ENCODE peak calls at places on chromosome 5, in seven cellular contexts. O is neural progenitor cell; T is heart right ventricle; Q is Peyer's patch; N is CD8-positive, alpha-beta T cell; S is transverse colon; E is spleen. M is an unnamed sample.
A peak's percentile ranks its signal among the peaks of the same experiment; 100 is the strongest.

GRCh38 chr5:153792305-153792704 is 246.4 kb downstream of the FAM114A2 start:
- DNase-seq in O (no peak), T (no peak), Q (no peak), N (no peak), S (no peak), E (no peak), M (no peak)

GRCh38 chr5:16544607-16545374 is 72.0 kb downstream of the RETREG1 start:
- DNase-seq in O (no peak), T (no peak), Q (no peak), N (no peak), S (no peak), E (no peak), M (no peak)

GRCh38 chr5:39376293-39376714 is 12.0 kb upstream of the C9 start:
- DNase-seq in O (peak; percentile 72), T (no peak), Q (no peak), N (no peak), S (peak; percentile 27), E (no peak), M (no peak)

GRCh38 chr5:135075621-135076585 is 41.9 kb upstream of the PITX1 start:
- DNase-seq in O (no peak), T (no peak), Q (peak; percentile 31), N (no peak), S (no peak), E (peak; percentile 32), M (peak; percentile 51)

GRCh38 chr5:138351056-138351455 is 1.4 kb upstream of the KDM3B start:
- DNase-seq in O (no peak), T (no peak), Q (no peak), N (no peak), S (no peak), E (no peak), M (no peak)

GRCh38 chr5:38595149-38595725 is 38.8 kb upstream of the LIFR start:
- DNase-seq in O (peak; percentile 3), T (no peak), Q (no peak), N (no peak), S (no peak), E (peak; percentile 58), M (no peak)

GRCh38 chr5:39224196-39224754 is 4.9 kb upstream of the FYB1 start:
- DNase-seq in O (peak; percentile 33), T (no peak), Q (peak; percentile 51), N (no peak), S (peak; percentile 82), E (no peak), M (peak; percentile 80)

GRCh38 chr5:83608122-83608521 is 112.5 kb downstream of the HAPLN1 start:
- DNase-seq in O (peak; percentile 76), T (no peak), Q (no peak), N (no peak), S (peak; percentile 7), E (no peak), M (no peak)

GRCh38 chr5:180126716-180127681 is 55.4 kb upstream of the RNF130 start:
- DNase-seq in O (peak; percentile 59), T (peak; percentile 42), Q (peak; percentile 56), N (peak; percentile 28), S (no peak), E (peak; percentile 85), M (no peak)

GRCh38 chr5:4229866-4230265 is 634.2 kb downstream of the IRX1 start:
- DNase-seq in O (no peak), T (no peak), Q (no peak), N (no peak), S (no peak), E (no peak), M (no peak)

GRCh38 chr5:138032028-138032571 is 779 bp downstream of the FAM13B start:
- DNase-seq in O (no peak), T (peak; percentile 73), Q (no peak), N (peak; percentile 54), S (peak; percentile 68), E (peak; percentile 93), M (peak; percentile 69)

GRCh38 chr5:11182441-11183080 is 421.5 kb upstream of the DAP start:
- DNase-seq in O (peak; percentile 62), T (no peak), Q (no peak), N (no peak), S (no peak), E (no peak), M (no peak)

GRCh38 chr5:57499262-57500050 is 16.8 kb upstream of the ACTBL2 start:
- DNase-seq in O (peak; percentile 70), T (no peak), Q (no peak), N (no peak), S (no peak), E (no peak), M (no peak)

GRCh38 chr5:139262414-139263139 is 31.0 kb upstream of the MATR3 start:
- DNase-seq in O (peak; percentile 92), T (peak; percentile 85), Q (peak; percentile 78), N (peak; percentile 65), S (peak; percentile 83), E (peak; percentile 87), M (peak; percentile 81)

GRCh38 chr5:31066655-31067328 is 126.7 kb upstream of the CDH6 start:
- DNase-seq in O (no peak), T (no peak), Q (no peak), N (no peak), S (no peak), E (no peak), M (no peak)

GRCh38 chr5:128637031-128637430 is 99.0 kb upstream of the FBN2 start:
- DNase-seq in O (no peak), T (no peak), Q (no peak), N (no peak), S (no peak), E (no peak), M (no peak)

GRCh38 chr5:170287532-170287931 is 10.0 kb downstream of the LCP2 start:
- DNase-seq in O (no peak), T (no peak), Q (no peak), N (no peak), S (peak; percentile 51), E (no peak), M (no peak)

GRCh38 chr5:116574682-116575634 is at the start of gene SEMA6A:
- DNase-seq in O (peak; percentile 97), T (peak; percentile 93), Q (peak; percentile 96), N (no peak), S (peak; percentile 96), E (peak; percentile 93), M (peak; percentile 74)

GRCh38 chr5:153222956-153223355 is 267.5 kb upstream of the GRIA1 start:
- DNase-seq in O (no peak), T (no peak), Q (no peak), N (no peak), S (no peak), E (no peak), M (no peak)

GRCh38 chr5:124065508-124065907 is 553.5 kb downstream of the CSNK1G3 start:
- DNase-seq in O (no peak), T (no peak), Q (no peak), N (no peak), S (no peak), E (no peak), M (no peak)

DNA sequence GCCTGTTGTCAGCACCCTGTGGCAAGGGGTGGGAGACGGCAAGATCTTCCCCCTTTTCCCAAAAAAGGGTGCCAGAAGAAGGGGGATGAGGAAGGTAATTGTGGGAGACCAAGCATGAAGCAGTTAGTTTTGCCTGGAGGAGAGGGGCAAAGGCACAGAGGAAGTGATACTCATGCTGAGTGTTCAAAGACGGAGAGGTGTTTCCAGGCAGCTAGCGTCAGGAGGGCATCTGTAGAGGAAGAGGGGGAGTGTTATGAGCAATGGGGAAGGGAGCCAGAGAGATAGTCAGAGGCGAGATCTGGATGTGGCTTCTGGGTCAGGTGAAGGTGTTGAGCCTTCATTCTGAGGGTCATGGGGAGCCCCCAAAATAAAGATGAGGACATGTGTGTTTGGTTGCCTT is 26.9 kb upstream of the ADAM19 start:
- DNase-seq in O (no peak), T (no peak), Q (no peak), N (no peak), S (no peak), E (no peak), M (no peak)
- H3K27ac ChIP-seq in O (no peak overlapping the region), T (no peak overlapping the region), Q (no peak overlapping the region), N (no peak overlapping the region), S (no peak overlapping the region), E (peak overlapping the region; percentile 60), M (peak overlapping the region; percentile 98)

DNA sequence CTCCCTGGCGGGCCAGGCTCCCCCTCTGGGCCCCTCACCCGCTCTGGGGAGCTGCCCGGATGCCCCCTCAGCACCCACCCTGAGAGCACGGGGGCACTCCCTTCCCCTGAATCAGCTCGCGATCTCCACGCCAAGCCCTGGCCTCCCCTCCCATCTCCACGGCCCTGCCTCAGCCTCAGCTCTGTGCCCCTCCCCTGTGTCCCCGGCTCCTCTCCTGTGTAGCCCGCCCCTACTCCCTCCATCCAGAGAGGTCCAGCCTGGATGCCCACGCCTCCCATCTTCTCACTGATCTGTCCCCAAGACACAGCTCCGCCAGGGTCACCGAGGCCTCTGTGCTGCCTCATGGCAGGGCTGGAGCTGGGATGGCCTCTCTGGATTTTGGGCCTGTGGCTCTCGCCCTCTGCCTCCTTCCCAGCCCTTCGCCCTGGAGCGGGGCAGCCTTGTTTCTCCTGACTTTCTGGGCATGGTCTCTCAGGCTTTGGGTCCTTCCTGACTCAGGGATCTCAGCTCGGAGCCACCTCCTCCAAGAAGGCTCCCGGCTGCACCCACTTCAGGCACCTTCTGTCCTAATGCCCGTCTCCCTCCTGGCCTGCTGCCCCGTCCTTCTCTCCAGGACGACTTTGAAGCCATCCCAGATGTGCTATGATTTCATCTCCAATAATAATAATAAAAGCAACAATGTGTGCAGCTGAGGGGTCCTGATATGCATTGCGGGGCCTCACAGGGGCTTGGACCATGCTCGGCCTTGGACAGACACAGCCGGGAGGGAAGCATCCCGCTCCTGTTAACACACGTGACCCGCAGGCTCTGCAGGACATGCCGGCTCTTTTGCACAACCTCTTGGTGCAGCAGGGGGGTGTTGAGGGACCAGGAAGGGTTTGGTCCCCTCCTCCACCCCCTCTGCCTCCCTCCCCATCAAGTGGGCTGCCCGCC is 16.2 kb upstream of the SLC9A3 start:
- DNase-seq in O (no peak), T (peak; percentile 6), Q (peak; percentile 43), N (no peak), S (peak; percentile 8), E (no peak), M (peak; percentile 71)
- H3K27me3 ChIP-seq in O (no peaks in the 10 kb centered on the region), T (no peaks in the 10 kb centered on the region), Q (no peaks in the 10 kb centered on the region), N (no peaks in the 10 kb centered on the region), S (peaks cover 49% of the 10 kb centered on the region), E (no peaks in the 10 kb centered on the region), M (peaks cover 33% of the 10 kb centered on the region)

GRCh38 chr5:74516217-74516636 is 124.3 kb downstream of the ENC1 start:
- DNase-seq in O (peak; percentile 54), T (no peak), Q (no peak), N (no peak), S (no peak), E (no peak), M (no peak)
- H3K27ac ChIP-seq in O (peak overlapping the region; percentile 63), T (no peak overlapping the region), Q (no peak overlapping the region), N (no peak overlapping the region), S (no peak overlapping the region), E (no peak overlapping the region), M (no peak overlapping the region)

GRCh38 chr5:33737697-33738096 is 154.1 kb downstream of the ADAMTS12 start:
- DNase-seq in O (no peak), T (no peak), Q (no peak), N (no peak), S (no peak), E (no peak), M (no peak)

GRCh38 chr5:33736510-33736909 is 155.3 kb downstream of the ADAMTS12 start:
- DNase-seq in O (no peak), T (no peak), Q (no peak), N (no peak), S (no peak), E (no peak), M (no peak)

GRCh38 chr5:33733225-33733624 is 158.6 kb downstream of the ADAMTS12 start:
- DNase-seq in O (no peak), T (no peak), Q (no peak), N (no peak), S (no peak), E (no peak), M (no peak)

GRCh38 chr5:33737284-33737683 is 154.5 kb downstream of the ADAMTS12 start:
- DNase-seq in O (no peak), T (no peak), Q (no peak), N (no peak), S (no peak), E (no peak), M (no peak)

GRCh38 chr5:33734541-33734940 is 157.2 kb downstream of the ADAMTS12 start:
- DNase-seq in O (peak; percentile 5), T (no peak), Q (no peak), N (no peak), S (no peak), E (no peak), M (no peak)
- H3K27me3 ChIP-seq in O (no peaks in the 10 kb centered on the region), T (no peaks in the 10 kb centered on the region), Q (no peaks in the 10 kb centered on the region), N (no peaks in the 10 kb centered on the region), S (no peaks in the 10 kb centered on the region), E (no peaks in the 10 kb centered on the region), M (no peaks in the 10 kb centered on the region)